ENCODE peak calls at places on chromosomes 1 and 21, in four cellular contexts. V is WTC11, B is HepG2, O is K562. I is an unnamed sample.

GRCh38 chr1:169809370-169810095 is 14.8 kb upstream of the METTL18 start:
- DNase-seq in B (peak), O (peak), V (no peak), I (no peak)

GRCh38 chr1:51518033-51518729 is 885 bp downstream of the EPS15 start:
- DNase-seq in O (peak), V (peak), B (peak), I (peak)

GRCh38 chr1:192805832-192806323 is 3.0 kb upstream of the RGS2 start:
- DNase-seq in O (peak), B (peak), V (no peak), I (no peak)

GRCh38 chr21:17819878-17820232 is 699 bp upstream of the C21orf91 start:
- DNase-seq in V (no peak), O (peak), B (peak), I (no peak)

GRCh38 chr1:87733421-87733820 is 404.7 kb downstream of the LMO4 start:
- DNase-seq in B (no peak), V (no peak), O (no peak), I (no peak)

GRCh38 chr21:22885614-22886013 is 1887.4 kb downstream of the NCAM2 start:
- DNase-seq in V (no peak), O (no peak), B (no peak), I (no peak)

GRCh38 chr1:4075436-4076225 is 175.6 kb upstream of the C1orf174 start:
- DNase-seq in B (no peak), V (no peak), O (no peak), I (no peak)

GRCh38 chr21:26148071-26148470 is 22.5 kb downstream of the APP start:
- DNase-seq in B (no peak), O (no peak), V (peak), I (no peak)

GRCh38 chr1:31058012-31058411 is 7.5 kb downstream of the PUM1 start:
- DNase-seq in B (no peak), O (no peak), V (no peak), I (no peak)

GRCh38 chr1:38508272-38508671 is 351.3 kb downstream of the RRAGC start:
- DNase-seq in V (no peak), B (no peak), O (peak), I (no peak)

GRCh38 chr1:29033829-29034466 is 89.8 kb downstream of the TMEM200B start:
- DNase-seq in B (peak), V (no peak), O (peak), I (peak)

GRCh38 chr21:15506086-15506485 is 223.7 kb upstream of the USP25 start:
- DNase-seq in O (no peak), B (no peak), V (no peak), I (no peak)

GRCh38 chr1:113217447-113218208 is 144.6 kb downstream of the LRIG2 start:
- DNase-seq in V (no peak), O (peak), B (peak), I (no peak)

GRCh38 chr1:20645414-20645813 is 12.2 kb downstream of the PINK1 start:
- DNase-seq in B (no peak), V (no peak), O (no peak), I (no peak)

GRCh38 chr21:32884062-32884461 is 112.5 kb upstream of the PAXBP1 start:
- DNase-seq in V (peak), O (peak), B (no peak), I (no peak)

GRCh38 chr1:32817815-32818786 is 648 bp downstream of the S100PBP start:
- DNase-seq in O (peak), V (peak), B (peak), I (no peak)

GRCh38 chr1:26169669-26170471 is at the start of gene ZNF593:
- DNase-seq in O (peak), V (peak), B (peak), I (peak)

GRCh38 chr1:26166719-26167281 is 2.0 kb downstream of the C1orf232 start:
- DNase-seq in V (no peak), O (no peak), B (no peak), I (no peak)

GRCh38 chr1:26169201-26169600 is 438 bp upstream of the C1orf232 start:
- DNase-seq in V (no peak), B (no peak), O (no peak), I (no peak)

GRCh38 chr1:26170472-26170821 is 739 bp downstream of the ZNF593 start:
- DNase-seq in O (no peak), B (no peak), V (no peak), I (no peak)

DNA sequence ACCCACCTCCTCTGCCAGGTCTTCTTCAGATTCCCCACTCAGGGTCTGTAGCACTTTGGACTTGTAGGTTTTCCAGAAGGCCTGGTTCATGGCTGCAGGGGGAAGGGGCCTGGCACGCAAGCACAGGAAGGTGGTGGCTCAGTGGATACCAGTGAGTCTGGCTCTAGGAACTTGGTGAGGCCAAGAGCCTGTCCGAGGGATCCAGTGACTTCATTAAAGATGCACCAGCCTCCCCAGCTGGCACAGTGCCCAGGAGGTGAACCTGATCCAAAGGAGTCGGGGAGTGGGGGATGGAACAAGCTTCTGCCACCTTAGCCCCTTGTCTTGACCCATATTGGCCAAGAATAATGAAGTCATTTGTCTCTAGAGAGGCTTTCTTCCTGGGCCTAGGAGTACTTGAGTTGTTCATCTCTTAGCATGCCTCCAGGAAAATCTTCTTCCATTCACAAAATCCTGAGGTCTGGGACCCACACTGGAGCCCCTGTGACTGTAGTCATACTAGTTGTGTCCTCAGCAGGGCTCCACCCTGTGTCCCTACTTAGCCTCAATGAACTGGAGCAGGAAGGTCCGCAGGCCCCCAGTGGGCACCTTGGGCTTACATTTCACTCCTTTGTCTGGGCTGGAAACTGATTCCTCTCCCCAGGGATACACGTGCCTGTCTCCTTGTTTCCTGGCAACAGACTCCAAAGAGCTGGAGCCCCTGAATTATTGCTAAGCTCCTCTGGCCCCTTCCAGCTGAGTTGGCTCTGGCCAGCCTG is at the start of gene C1orf232:
- DNase-seq in B (no peak), O (no peak), V (no peak), I (no peak)
- TF ChIP-seq CREB1 in B (no peak), O (no peak), V (no peak), I (no peak)

GRCh38 chr1:183585038-183585437 is 5.2 kb downstream of the NCF2 start:
- DNase-seq in B (no peak), O (no peak), V (no peak), I (no peak)
- TF ChIP-seq CBFB in B (no peak), O (no peak), V (no peak), I (no peak)

GRCh38 chr1:182129398-182129797 is 67.9 kb upstream of the ZNF648 start:
- DNase-seq in V (no peak), O (no peak), B (no peak), I (no peak)
- TF ChIP-seq CREB1 in V (no peak), O (no peak), B (no peak), I (no peak)

DNA sequence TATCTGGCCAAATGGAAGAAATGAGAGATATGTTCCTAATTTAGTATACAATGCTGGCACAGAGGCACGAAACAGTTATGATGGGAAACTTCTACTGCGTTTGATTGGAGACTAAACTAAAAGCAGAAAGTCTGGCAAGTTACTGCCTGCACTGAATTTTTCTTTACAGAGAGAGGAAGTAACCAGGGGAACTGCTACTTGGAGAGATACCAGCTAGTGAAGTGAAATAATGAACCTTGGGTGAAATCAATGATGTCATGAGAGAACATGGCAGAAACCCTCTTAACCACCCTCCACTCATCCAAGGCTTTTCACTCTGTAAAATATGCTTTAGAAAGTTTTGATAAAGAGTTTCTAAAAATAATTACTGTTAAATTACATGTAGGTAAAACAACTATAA is 29.3 kb downstream of the NIBAN1 start:
- DNase-seq in V (no peak), O (no peak), B (no peak), I (peak)
- TF ChIP-seq CBFB in V (no peak), O (no peak), B (no peak), I (no peak)